ENCODE peak calls at places on chromosomes 4 and X, in four cellular contexts. One of them, this sample, is unnamed.

GRCh38 chrX:99914676-99915075 is 495.4 kb downstream of the PCDH19 start:
- DNase-seq in SK-N-SH: no peak
- DNase-seq in HepG2: peak
- DNase-seq in K562: no peak
- DNase-seq in this sample: no peak

GRCh38 chrX:17247144-17247543 is 127.9 kb upstream of the NHS start:
- DNase-seq in SK-N-SH: no peak
- DNase-seq in HepG2: no peak
- DNase-seq in K562: no peak
- DNase-seq in this sample: no peak

GRCh38 chr4:142088906-142089305 is 452.5 kb downstream of the IL15 start:
- DNase-seq in SK-N-SH: no peak
- DNase-seq in HepG2: no peak
- DNase-seq in K562: no peak
- DNase-seq in this sample: no peak

GRCh38 chr4:122005064-122005755 is 53.4 kb upstream of the TRPC3 start:
- DNase-seq in SK-N-SH: no peak
- DNase-seq in HepG2: no peak
- DNase-seq in K562: no peak
- DNase-seq in this sample: no peak

GRCh38 chr4:1593458-1593857 is 90.7 kb downstream of the FAM53A start:
- DNase-seq in SK-N-SH: peak
- DNase-seq in HepG2: no peak
- DNase-seq in K562: peak
- DNase-seq in this sample: no peak

GRCh38 chr4:73197220-73197619 is 61.4 kb downstream of the ANKRD17 start:
- DNase-seq in SK-N-SH: no peak
- DNase-seq in HepG2: no peak
- DNase-seq in K562: no peak
- DNase-seq in this sample: no peak

GRCh38 chr4:684611-685010 is 4.3 kb downstream of the SLC49A3 start:
- DNase-seq in SK-N-SH: peak
- DNase-seq in HepG2: no peak
- DNase-seq in K562: no peak
- DNase-seq in this sample: no peak

GRCh38 chrX:19839770-19840254 is 47.6 kb downstream of the SH3KBP1 start:
- DNase-seq in SK-N-SH: no peak
- DNase-seq in HepG2: no peak
- DNase-seq in K562: no peak
- DNase-seq in this sample: no peak

GRCh38 chrX:134502686-134503085 is 42.7 kb downstream of the HPRT1 start:
- DNase-seq in SK-N-SH: no peak
- DNase-seq in HepG2: no peak
- DNase-seq in K562: no peak
- DNase-seq in this sample: no peak

GRCh38 chrX:19549838-19550237 is 34.5 kb upstream of the MAP3K15 start:
- DNase-seq in SK-N-SH: no peak
- DNase-seq in HepG2: no peak
- DNase-seq in K562: no peak
- DNase-seq in this sample: no peak

GRCh38 chr4:11497972-11498371 is 69.3 kb upstream of the HS3ST1 start:
- DNase-seq in SK-N-SH: no peak
- DNase-seq in HepG2: no peak
- DNase-seq in K562: no peak
- DNase-seq in this sample: no peak

GRCh38 chr4:185127021-185127925 is 15.8 kb upstream of the SLC25A4 start:
- DNase-seq in SK-N-SH: peak
- DNase-seq in HepG2: no peak
- DNase-seq in K562: no peak
- DNase-seq in this sample: no peak

GRCh38 chr4:152399246-152399645 is 136.6 kb downstream of the FBXW7 start:
- DNase-seq in SK-N-SH: no peak
- DNase-seq in HepG2: no peak
- DNase-seq in K562: no peak
- DNase-seq in this sample: no peak

GRCh38 chr4:110085131-110085530 is 113.3 kb downstream of the ELOVL6 start:
- DNase-seq in SK-N-SH: no peak
- DNase-seq in HepG2: peak
- DNase-seq in K562: no peak
- DNase-seq in this sample: no peak

GRCh38 chrX:45011131-45011530 is 138.1 kb downstream of the KDM6A start:
- DNase-seq in SK-N-SH: no peak
- DNase-seq in HepG2: no peak
- DNase-seq in K562: no peak
- DNase-seq in this sample: no peak

GRCh38 chr4:108466936-108467902 is 153.2 kb upstream of the RPL34 start:
- DNase-seq in SK-N-SH: no peak
- DNase-seq in HepG2: no peak
- DNase-seq in K562: no peak
- DNase-seq in this sample: no peak

GRCh38 chr4:124372916-124373315 is 339.6 kb downstream of the ANKRD50 start:
- DNase-seq in SK-N-SH: no peak
- DNase-seq in HepG2: no peak
- DNase-seq in K562: no peak
- DNase-seq in this sample: no peak

GRCh38 chr4:139575072-139575471 is 19.1 kb upstream of the SETD7 start:
- DNase-seq in SK-N-SH: no peak
- DNase-seq in HepG2: no peak
- DNase-seq in K562: no peak
- DNase-seq in this sample: no peak

GRCh38 chrX:38215141-38215540 is 5.5 kb downstream of the SRPX start:
- DNase-seq in SK-N-SH: no peak
- DNase-seq in HepG2: no peak
- DNase-seq in K562: no peak
- DNase-seq in this sample: no peak

GRCh38 chr4:165355900-165356300 is 22.9 kb upstream of the CPE start:
- DNase-seq in SK-N-SH: peak
- DNase-seq in HepG2: peak
- DNase-seq in K562: no peak
- DNase-seq in this sample: peak

GRCh38 chr4:118834070-118834469 is 1.9 kb downstream of the SEC24D start:
- DNase-seq in SK-N-SH: peak
- DNase-seq in HepG2: no peak
- DNase-seq in K562: no peak
- DNase-seq in this sample: no peak

GRCh38 chr4:78372282-78372988 is 179.1 kb upstream of the ANXA3 start:
- DNase-seq in SK-N-SH: no peak
- DNase-seq in HepG2: no peak
- DNase-seq in K562: no peak
- DNase-seq in this sample: no peak

GRCh38 chr4:78370625-78371372 is 180.8 kb upstream of the ANXA3 start:
- DNase-seq in SK-N-SH: no peak
- DNase-seq in HepG2: no peak
- DNase-seq in K562: no peak
- DNase-seq in this sample: peak

DNA sequence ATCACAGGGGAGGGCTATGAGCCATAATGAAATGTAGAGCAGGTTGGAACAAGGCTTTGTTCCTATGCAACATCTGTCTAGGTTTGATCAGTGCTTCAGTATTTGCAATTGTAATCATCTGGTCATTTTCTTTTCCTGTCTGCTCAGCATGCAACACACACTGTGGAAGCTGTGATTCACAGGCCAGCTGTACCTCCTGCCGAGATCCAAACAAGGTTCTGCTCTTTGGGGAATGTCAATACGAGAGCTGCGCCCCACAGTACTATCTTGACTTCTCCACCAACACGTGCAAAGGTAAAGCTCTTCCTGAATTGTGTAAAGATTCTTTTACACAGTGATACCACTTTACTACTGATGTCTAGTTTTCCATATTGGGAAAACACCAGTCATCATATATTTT is 181.9 kb upstream of the ANXA3 start:
- DNase-seq in SK-N-SH: no peak
- DNase-seq in HepG2: no peak
- DNase-seq in K562: no peak
- DNase-seq in this sample: no peak
- TF ChIP-seq JUND in SK-N-SH: no peak
- TF ChIP-seq JUND in HepG2: no peak
- TF ChIP-seq JUND in K562: no peak
- TF ChIP-seq JUND in this sample: no peak

DNA sequence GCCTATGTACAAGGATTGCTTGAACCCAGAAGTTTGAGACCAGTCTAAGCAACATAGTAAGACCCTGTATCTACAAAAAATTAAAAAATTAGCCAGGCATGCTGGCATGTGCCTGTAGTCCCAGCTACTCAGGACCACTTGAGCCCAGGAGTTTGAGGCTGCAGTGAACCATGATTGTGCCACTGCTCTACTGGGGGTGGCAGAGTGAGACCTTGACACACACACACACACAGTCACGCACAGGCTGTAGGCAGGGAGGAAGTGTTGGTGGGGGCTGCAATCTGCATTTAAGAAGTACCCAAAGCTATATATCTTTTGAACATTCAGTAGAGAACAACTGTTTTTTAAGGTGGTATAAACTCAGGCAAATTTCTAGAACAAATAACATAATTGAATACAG is 7.2 kb downstream of the SCRG1 start:
- DNase-seq in SK-N-SH: no peak
- DNase-seq in HepG2: no peak
- DNase-seq in K562: no peak
- DNase-seq in this sample: no peak
- TF ChIP-seq JUND in SK-N-SH: no peak
- TF ChIP-seq JUND in HepG2: no peak
- TF ChIP-seq JUND in K562: no peak
- TF ChIP-seq JUND in this sample: no peak

GRCh38 chr4:16617416-16617815 is 281.0 kb downstream of the LDB2 start:
- DNase-seq in SK-N-SH: no peak
- DNase-seq in HepG2: no peak
- DNase-seq in K562: no peak
- DNase-seq in this sample: no peak
- TF ChIP-seq JUND in SK-N-SH: no peak
- TF ChIP-seq JUND in HepG2: no peak
- TF ChIP-seq JUND in K562: no peak
- TF ChIP-seq JUND in this sample: no peak

GRCh38 chr4:71026086-71026485 is 32.6 kb downstream of the DCK start:
- DNase-seq in SK-N-SH: peak
- DNase-seq in HepG2: peak
- DNase-seq in K562: peak
- DNase-seq in this sample: no peak

GRCh38 chr4:71025654-71026053 is 32.2 kb downstream of the DCK start:
- DNase-seq in SK-N-SH: no peak
- DNase-seq in HepG2: no peak
- DNase-seq in K562: no peak
- DNase-seq in this sample: no peak

GRCh38 chr4:71020611-71021010 is 27.2 kb downstream of the DCK start:
- DNase-seq in SK-N-SH: no peak
- DNase-seq in HepG2: no peak
- DNase-seq in K562: no peak
- DNase-seq in this sample: no peak
- TF ChIP-seq JUND in SK-N-SH: no peak
- TF ChIP-seq JUND in HepG2: no peak
- TF ChIP-seq JUND in K562: no peak
- TF ChIP-seq JUND in this sample: no peak

DNA sequence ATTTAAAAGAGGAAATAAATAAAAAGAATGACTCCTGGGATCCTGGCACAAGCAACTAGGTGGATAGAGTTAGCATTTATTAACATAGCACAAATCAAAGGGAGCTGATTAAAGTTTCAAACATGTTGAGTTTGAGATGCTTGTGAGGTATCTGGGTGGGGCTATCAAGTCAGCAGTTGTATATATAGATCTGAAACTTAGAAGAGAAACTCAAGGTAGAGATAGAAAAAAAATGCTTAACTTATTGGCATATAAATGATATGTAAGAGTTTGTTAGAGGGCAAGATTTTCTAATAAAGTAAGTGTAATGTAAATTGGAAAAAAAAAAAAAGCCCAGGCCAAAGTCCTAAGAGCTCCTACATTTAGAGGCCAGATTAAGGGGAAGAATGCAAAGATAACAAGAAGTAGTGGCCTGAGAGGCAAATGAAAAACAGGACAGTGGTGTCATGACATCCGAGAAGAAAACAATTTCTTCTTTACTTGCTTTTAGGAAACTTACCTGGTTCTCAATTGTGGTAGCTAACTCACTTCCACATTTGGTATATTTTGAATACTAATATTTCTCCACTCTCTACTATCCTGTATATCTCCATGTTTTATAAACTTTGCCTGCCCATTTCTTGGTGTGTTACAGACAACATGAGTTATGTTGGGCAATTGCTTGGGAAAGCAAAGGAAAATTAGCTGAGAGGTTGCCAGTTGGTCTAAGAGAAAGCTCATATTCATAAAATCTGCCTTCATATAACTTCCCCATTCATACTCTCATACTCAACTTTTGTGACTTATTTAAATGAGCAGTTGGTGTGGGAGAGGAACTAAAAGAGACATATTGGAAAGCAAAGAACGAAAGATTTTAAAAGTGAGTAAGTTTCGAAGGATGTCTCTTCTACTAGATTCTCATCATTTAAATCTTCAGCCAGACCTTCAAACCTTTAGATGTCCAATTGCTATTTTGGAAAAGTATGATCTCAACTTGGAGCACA is 169.3 kb downstream of the PARM1 start:
- DNase-seq in SK-N-SH: no peak
- DNase-seq in HepG2: no peak
- DNase-seq in K562: no peak
- DNase-seq in this sample: no peak
- TF ChIP-seq JUND in SK-N-SH: no peak
- TF ChIP-seq JUND in HepG2: no peak
- TF ChIP-seq JUND in K562: no peak
- TF ChIP-seq JUND in this sample: no peak

GRCh38 chr4:182448281-182449151 is 205.3 kb downstream of the TENM3 start:
- DNase-seq in SK-N-SH: peak
- DNase-seq in HepG2: peak
- DNase-seq in K562: peak
- DNase-seq in this sample: peak

GRCh38 chr4:182447938-182448280 is 204.7 kb downstream of the TENM3 start:
- DNase-seq in SK-N-SH: no peak
- DNase-seq in HepG2: no peak
- DNase-seq in K562: no peak
- DNase-seq in this sample: no peak

GRCh38 chr4:182449186-182449880 is 206.1 kb downstream of the TENM3 start:
- DNase-seq in SK-N-SH: no peak
- DNase-seq in HepG2: no peak
- DNase-seq in K562: no peak
- DNase-seq in this sample: peak

GRCh38 chr4:182453830-182454229 is 210.6 kb downstream of the TENM3 start:
- DNase-seq in SK-N-SH: no peak
- DNase-seq in HepG2: no peak
- DNase-seq in K562: no peak
- DNase-seq in this sample: no peak

GRCh38 chr4:182449960-182450359 is 206.8 kb downstream of the TENM3 start:
- DNase-seq in SK-N-SH: no peak
- DNase-seq in HepG2: no peak
- DNase-seq in K562: no peak
- DNase-seq in this sample: no peak
- TF ChIP-seq JUND in SK-N-SH: no peak
- TF ChIP-seq JUND in HepG2: no peak
- TF ChIP-seq JUND in K562: no peak
- TF ChIP-seq JUND in this sample: no peak